ENCODE peak calls at places on chromosomes 7 and 10, in eight cellular contexts. H is foreskin melanocyte, U is GM12891, V is non-pigmented ciliary epithelial cell, O is astrocyte of the hippocampus, M is NCI-H1105, K is dorsolateral prefrontal cortex, F is neural crest cell. L is an unnamed sample.
A peak's percentile ranks its signal among the peaks of the same experiment; 100 is the strongest.

GRCh38 chr10:48531486-48531885 is 73.4 kb downstream of the ARHGAP22 start:
- DNase-seq in U (no peak), H (no peak), O (peak; percentile 65), V (no peak), K (no peak), F (no peak), M (no peak), L (no peak)

GRCh38 chr7:80837345-80837744 is 81.5 kb downstream of the SEMA3C start:
- DNase-seq in K (no peak), O (no peak), V (no peak), U (no peak), F (no peak), M (no peak), H (no peak), L (no peak)

GRCh38 chr10:5775705-5776104 is 37.5 kb downstream of the GDI2 start:
- DNase-seq in U (peak; percentile 13), F (no peak), H (no peak), O (no peak), M (no peak), K (no peak), V (no peak), L (no peak)

GRCh38 chr10:43318978-43319965 is 52.2 kb upstream of the FXYD4 start:
- DNase-seq in F (no peak), H (no peak), K (no peak), U (no peak), M (no peak), V (no peak), O (peak; percentile 16), L (no peak)

GRCh38 chr10:48814933-48815332 is 124.7 kb downstream of the LRRC18 start:
- DNase-seq in H (no peak), U (no peak), V (no peak), F (no peak), K (no peak), M (no peak), O (no peak), L (no peak)

GRCh38 chr10:65030263-65030662 is 1509.1 kb downstream of the REEP3 start:
- DNase-seq in V (no peak), F (no peak), H (no peak), U (no peak), M (no peak), K (no peak), O (no peak), L (no peak)

GRCh38 chr10:6536102-6536501 is 44.0 kb downstream of the PRKCQ start:
- DNase-seq in H (no peak), K (no peak), F (no peak), O (no peak), M (no peak), V (no peak), U (no peak), L (no peak)

GRCh38 chr7:116384936-116385635 is 114.5 kb upstream of the CAV2 start:
- DNase-seq in H (no peak), F (no peak), O (no peak), K (no peak), U (no peak), M (no peak), V (no peak), L (no peak)

GRCh38 chr7:122482212-122482611 is 177.7 kb upstream of the FEZF1 start:
- DNase-seq in O (no peak), V (no peak), U (no peak), F (no peak), K (no peak), M (no peak), H (no peak), L (no peak)

L was measured in hypothalamus.